ENCODE peak calls at places on chromosomes 11 and 22, in eight cellular contexts. W is dorsolateral prefrontal cortex, O is HFF-Myc, T is fibroblast of villous mesenchyme, U is tibial artery, E is sigmoid colon, F is GM23248, V is fibroblast of lung. S is an unnamed sample.

GRCh38 chr11:111574373-111575230 is 27.6 kb upstream of the SIK2 start:
- DNase-seq in W (no peak), O (no peak), V (no peak), T (no peak), U (no peak), E (no peak), F (no peak), S (no peak)

GRCh38 chr11:122732342-122733300 is 77.1 kb downstream of the UBASH3B start:
- DNase-seq in E (no peak), T (peak; percentile 90), F (no peak), O (no peak), V (no peak), W (no peak), U (no peak), S (no peak)

GRCh38 chr11:17414317-17414737 is 25.9 kb upstream of the KCNJ11 start:
- DNase-seq in T (no peak), F (no peak), U (no peak), W (no peak), E (no peak), O (no peak), V (no peak), S (no peak)

GRCh38 chr11:65498042-65498726 is 661 bp upstream of the MALAT1 start:
- DNase-seq in V (peak; percentile 61), E (peak; percentile 83), U (peak; percentile 60), W (no peak), T (peak; percentile 82), O (peak; percentile 27), F (peak; percentile 80), S (no peak)

GRCh38 chr11:60855726-60856633 is at the start of gene PTGDR2:
- DNase-seq in U (no peak), O (no peak), E (no peak), T (no peak), V (no peak), W (no peak), F (no peak), S (no peak)

GRCh38 chr11:3855808-3856491 is 486 bp downstream of the STIM1 start:
- DNase-seq in W (peak; percentile 42), V (peak; percentile 21), F (peak; percentile 61), O (no peak), T (no peak), E (peak; percentile 79), U (peak; percentile 54), S (no peak)

GRCh38 chr11:66957971-66958231 is 282 bp downstream of the PC start:
- DNase-seq in E (no peak), U (no peak), F (no peak), O (no peak), V (no peak), W (no peak), T (no peak), S (no peak)

GRCh38 chr22:30940655-30941362 is 27.8 kb downstream of the MORC2 start:
- DNase-seq in O (no peak), E (no peak), W (no peak), V (no peak), F (no peak), U (no peak), T (no peak), S (no peak)

GRCh38 chr11:9146477-9146876 is 55.1 kb upstream of the SCUBE2 start:
- DNase-seq in U (no peak), V (no peak), O (no peak), T (no peak), F (no peak), W (no peak), E (no peak), S (no peak)

GRCh38 chr11:124674571-124674970 is 867 bp downstream of the SPA17 start:
- DNase-seq in O (no peak), E (no peak), V (no peak), T (no peak), U (no peak), F (no peak), W (no peak), S (no peak)
- H3K4me3 ChIP-seq in O (peak overlapping the region; percentile 80), E (peak overlapping the region; percentile 60), V (peak overlapping the region; percentile 68), T (peak overlapping the region; percentile 76), U (peak overlapping the region; percentile 78), F (peak overlapping the region; percentile 89), W (no peak overlapping the region), S (peak overlapping the region; percentile 83)

GRCh38 chr11:72081184-72081644 is 564 bp downstream of the LRRC51 start:
- DNase-seq in U (no peak), O (no peak), E (no peak), V (no peak), T (no peak), F (no peak), W (no peak), S (no peak)
- H3K4me3 ChIP-seq in U (peak overlapping the region; percentile 94), O (peak overlapping the region; percentile 55), E (peak overlapping the region; percentile 81), V (peak overlapping the region; percentile 64), T (peak overlapping the region; percentile 86), F (peak overlapping the region; percentile 73), W (peak overlapping the region; percentile 74), S (peak overlapping the region; percentile 59)

GRCh38 chr11:46392421-46393230 is 1.1 kb upstream of the CHRM4 start:
- DNase-seq in T (peak; percentile 83), W (peak; percentile 67), V (peak; percentile 71), O (no peak), U (peak; percentile 75), F (peak; percentile 91), E (peak; percentile 88), S (peak; percentile 66)

GRCh38 chr11:46391578-46392420 is at the start of gene CHRM4:
- DNase-seq in U (no peak), F (peak; percentile 59), O (no peak), W (peak; percentile 62), V (peak; percentile 32), E (peak; percentile 53), T (peak; percentile 64), S (peak; percentile 32)

GRCh38 chr11:46390331-46391171 is 1.0 kb downstream of the CHRM4 start:
- DNase-seq in F (no peak), T (no peak), W (no peak), U (no peak), O (no peak), V (no peak), E (peak; percentile 59), S (no peak)

GRCh38 chr11:46389450-46390330 is 1.9 kb downstream of the CHRM4 start:
- DNase-seq in W (peak; percentile 81), E (peak; percentile 74), U (peak; percentile 39), O (no peak), F (peak; percentile 83), V (peak; percentile 55), T (peak; percentile 62), S (peak; percentile 50)

GRCh38 chr11:46391186-46391577 is 394 bp downstream of the CHRM4 start:
- DNase-seq in T (no peak), E (no peak), U (no peak), O (no peak), F (no peak), V (no peak), W (no peak), S (no peak)
- H3K4me3 ChIP-seq in T (peak overlapping the region; percentile 56), E (peak overlapping the region; percentile 18), U (peak overlapping the region; percentile 7), O (no peak overlapping the region), F (no peak overlapping the region), V (no peak overlapping the region), W (peak overlapping the region; percentile 34), S (no peak overlapping the region)

GRCh38 chr11:62792193-62792575 is 378 bp upstream of the TMEM223 start:
- DNase-seq in E (peak; percentile 81), V (peak; percentile 17), F (no peak), W (no peak), U (no peak), T (no peak), O (no peak), S (peak; percentile 25)
- H3K4me3 ChIP-seq in E (peak overlapping the region; percentile 79), V (no peak overlapping the region), F (peak overlapping the region; percentile 82), W (peak overlapping the region; percentile 98), U (peak overlapping the region; percentile 75), T (peak overlapping the region; percentile 71), O (peak overlapping the region; percentile 88), S (peak overlapping the region; percentile 93)

DNA sequence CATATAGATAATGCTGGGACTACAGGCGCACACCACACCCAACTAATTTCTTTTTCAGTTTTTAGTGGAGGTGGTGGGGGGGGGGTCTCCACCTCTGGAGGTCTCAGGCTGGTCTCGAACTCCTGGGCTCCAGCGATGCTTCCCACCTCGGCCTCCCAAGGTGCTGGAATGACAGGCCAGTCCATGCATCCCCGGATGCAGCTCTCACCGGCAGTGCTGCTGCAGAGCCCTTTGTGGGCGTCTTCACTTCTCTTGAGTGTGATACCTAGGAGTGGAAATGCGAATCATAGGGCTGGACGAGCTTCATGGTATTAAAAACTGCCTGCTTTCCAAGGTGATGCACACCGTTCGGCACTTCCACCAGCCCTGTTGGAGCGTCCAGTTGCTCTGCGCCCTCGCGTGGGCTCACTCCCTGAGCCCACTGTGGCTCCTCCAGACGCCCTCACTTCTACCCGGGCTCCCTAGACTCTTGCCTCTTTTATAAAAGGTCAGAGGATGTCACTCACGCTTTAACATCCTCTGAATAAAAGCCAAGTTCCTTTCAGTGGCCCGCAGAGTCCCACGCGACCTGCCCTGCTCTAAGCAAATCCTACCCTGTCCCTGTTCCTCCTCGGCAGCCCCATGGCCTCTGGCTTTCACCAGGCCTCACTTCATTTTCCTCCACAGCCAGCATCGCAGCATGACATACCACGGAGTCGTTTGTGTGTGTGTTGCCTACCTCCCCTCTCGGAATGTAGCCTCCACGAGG is 833 bp upstream of the BID start:
- DNase-seq in E (no peak), T (no peak), O (no peak), V (no peak), U (no peak), F (no peak), W (no peak), S (no peak)
- H3K4me3 ChIP-seq in E (no peak overlapping the region), T (peak overlapping the region; percentile 66), O (peak overlapping the region; percentile 74), V (no peak overlapping the region), U (no peak overlapping the region), F (peak overlapping the region; percentile 84), W (no peak overlapping the region), S (peak overlapping the region; percentile 74)

DNA sequence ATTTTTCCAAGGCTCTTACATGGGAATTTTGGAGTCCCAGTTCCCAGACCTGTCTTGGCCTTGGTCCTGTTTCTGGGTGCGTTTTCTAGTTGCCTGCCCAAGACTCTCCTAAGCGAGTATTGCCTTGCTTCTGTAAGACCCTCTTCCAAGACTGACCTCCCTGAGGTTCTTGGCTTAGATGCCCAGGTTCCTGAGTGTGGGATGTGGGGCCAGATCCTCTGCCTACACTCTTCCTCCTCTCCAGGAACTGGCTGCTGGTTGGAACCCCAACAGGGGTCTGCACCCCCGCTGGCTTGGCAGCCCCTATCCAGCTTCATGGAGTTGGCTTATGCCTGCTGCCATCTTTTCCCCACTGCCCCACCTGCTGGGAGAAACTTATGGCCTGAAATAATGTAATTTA is 429.5 kb downstream of the TENM4 start:
- DNase-seq in T (no peak), U (no peak), F (no peak), W (no peak), V (no peak), E (no peak), O (no peak), S (no peak)
- H3K4me3 ChIP-seq in T (no peak overlapping the region), U (no peak overlapping the region), F (no peak overlapping the region), W (no peak overlapping the region), V (no peak overlapping the region), E (no peak overlapping the region), O (no peak overlapping the region), S (no peak overlapping the region)